ENCODE peak calls at places on chromosomes 4 and X, in four cellular contexts. One of them, this sample, is unnamed.

GRCh38 chr4:2258091-2259035 is 3.5 kb downstream of the MXD4 start:
- DNase-seq in fibroblast of pulmonary artery: no peak
- DNase-seq in heart right ventricle: peak
- DNase-seq in glutamatergic neuron: peak
- DNase-seq in this sample: peak

GRCh38 chr4:153209410-153209809 is 5.2 kb downstream of the TRIM2 start:
- DNase-seq in fibroblast of pulmonary artery: no peak
- DNase-seq in heart right ventricle: no peak
- DNase-seq in glutamatergic neuron: no peak
- DNase-seq in this sample: no peak

GRCh38 chr4:151853034-151853433 is 92.2 kb upstream of the GATB start:
- DNase-seq in fibroblast of pulmonary artery: no peak
- DNase-seq in heart right ventricle: no peak
- DNase-seq in glutamatergic neuron: no peak
- DNase-seq in this sample: no peak

GRCh38 chrX:74450803-74451449 is 29.6 kb downstream of the SLC16A2 start:
- DNase-seq in fibroblast of pulmonary artery: peak
- DNase-seq in heart right ventricle: no peak
- DNase-seq in glutamatergic neuron: no peak
- DNase-seq in this sample: no peak

GRCh38 chr4:51851937-51852290 is 9.0 kb downstream of the DCUN1D4 start:
- DNase-seq in fibroblast of pulmonary artery: no peak
- DNase-seq in heart right ventricle: no peak
- DNase-seq in glutamatergic neuron: no peak
- DNase-seq in this sample: no peak

GRCh38 chrX:29941292-29941691 is 274.1 kb upstream of the MAGEB2 start:
- DNase-seq in fibroblast of pulmonary artery: peak
- DNase-seq in heart right ventricle: no peak
- DNase-seq in glutamatergic neuron: no peak
- DNase-seq in this sample: no peak

GRCh38 chr4:72077346-72077745 is 45.5 kb downstream of the NPFFR2 start:
- DNase-seq in fibroblast of pulmonary artery: no peak
- DNase-seq in heart right ventricle: no peak
- DNase-seq in glutamatergic neuron: no peak
- DNase-seq in this sample: no peak

GRCh38 chr4:83255584-83255983 is 29.0 kb downstream of the COQ2 start:
- DNase-seq in fibroblast of pulmonary artery: peak
- DNase-seq in heart right ventricle: no peak
- DNase-seq in glutamatergic neuron: no peak
- DNase-seq in this sample: no peak

GRCh38 chrX:37825225-37825842 is 22.0 kb downstream of the DYNLT3 start:
- DNase-seq in fibroblast of pulmonary artery: peak
- DNase-seq in heart right ventricle: peak
- DNase-seq in glutamatergic neuron: peak
- DNase-seq in this sample: peak

GRCh38 chrX:73448379-73448778 is 1.5 kb downstream of the CDX4 start:
- DNase-seq in fibroblast of pulmonary artery: no peak
- DNase-seq in heart right ventricle: no peak
- DNase-seq in glutamatergic neuron: peak
- DNase-seq in this sample: no peak

GRCh38 chrX:45757272-45757671 is 556.6 kb upstream of the DIPK2B start:
- DNase-seq in fibroblast of pulmonary artery: no peak
- DNase-seq in heart right ventricle: no peak
- DNase-seq in glutamatergic neuron: no peak
- DNase-seq in this sample: no peak

GRCh38 chr4:109979932-109980717 is 67.4 kb downstream of the EGF start:
- DNase-seq in fibroblast of pulmonary artery: peak
- DNase-seq in heart right ventricle: no peak
- DNase-seq in glutamatergic neuron: no peak
- DNase-seq in this sample: no peak

GRCh38 chrX:47059142-47059874 is 18.9 kb upstream of the RGN start:
- DNase-seq in fibroblast of pulmonary artery: no peak
- DNase-seq in heart right ventricle: no peak
- DNase-seq in glutamatergic neuron: no peak
- DNase-seq in this sample: no peak

GRCh38 chr4:39976141-39976944 is 1.4 kb downstream of the PDS5A start:
- DNase-seq in fibroblast of pulmonary artery: peak
- DNase-seq in heart right ventricle: peak
- DNase-seq in glutamatergic neuron: peak
- DNase-seq in this sample: peak

GRCh38 chr4:19924761-19925160 is 326.9 kb upstream of the SLIT2 start:
- DNase-seq in fibroblast of pulmonary artery: peak
- DNase-seq in heart right ventricle: no peak
- DNase-seq in glutamatergic neuron: no peak
- DNase-seq in this sample: no peak

GRCh38 chrX:66680451-66680850 is 41.6 kb upstream of the EDA2R start:
- DNase-seq in fibroblast of pulmonary artery: peak
- DNase-seq in heart right ventricle: no peak
- DNase-seq in glutamatergic neuron: no peak
- DNase-seq in this sample: no peak

GRCh38 chr4:154618708-154619315 is 6.4 kb upstream of the FGG start:
- DNase-seq in fibroblast of pulmonary artery: peak
- DNase-seq in heart right ventricle: no peak
- DNase-seq in glutamatergic neuron: peak
- DNase-seq in this sample: peak

DNA sequence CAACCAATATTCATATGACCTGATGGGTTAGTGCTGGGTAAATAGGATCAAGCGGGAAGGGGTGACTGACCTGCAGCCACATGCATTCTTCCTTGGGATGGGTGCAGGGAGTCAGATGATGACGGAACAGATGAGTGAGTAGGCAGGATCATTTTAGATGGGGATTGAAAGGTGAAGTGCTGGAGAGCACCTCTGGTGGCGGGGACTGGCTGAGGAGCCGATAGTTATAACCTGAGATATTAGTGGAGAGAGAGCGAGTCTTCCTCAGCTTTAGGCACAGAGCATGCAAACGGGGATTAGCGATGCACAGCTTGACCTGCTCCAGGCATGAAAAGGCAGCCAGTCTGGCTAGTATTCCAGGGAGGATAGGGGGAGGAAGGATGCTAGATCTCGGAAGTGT is 99.1 kb downstream of the AFF1 start:
- DNase-seq in fibroblast of pulmonary artery: no peak
- DNase-seq in heart right ventricle: no peak
- DNase-seq in glutamatergic neuron: no peak
- DNase-seq in this sample: no peak
- TF ChIP-seq CTCF in fibroblast of pulmonary artery: no peak
- TF ChIP-seq CTCF in heart right ventricle: no peak
- TF ChIP-seq CTCF in glutamatergic neuron: no peak
- TF ChIP-seq CTCF in this sample: no peak

GRCh38 chr4:185656467-185656890 is 121.2 kb upstream of the PDLIM3 start:
- DNase-seq in fibroblast of pulmonary artery: peak
- DNase-seq in heart right ventricle: peak
- DNase-seq in glutamatergic neuron: no peak
- DNase-seq in this sample: no peak
- TF ChIP-seq CTCF in fibroblast of pulmonary artery: peak
- TF ChIP-seq CTCF in heart right ventricle: peak
- TF ChIP-seq CTCF in glutamatergic neuron: no peak
- TF ChIP-seq CTCF in this sample: no peak

DNA sequence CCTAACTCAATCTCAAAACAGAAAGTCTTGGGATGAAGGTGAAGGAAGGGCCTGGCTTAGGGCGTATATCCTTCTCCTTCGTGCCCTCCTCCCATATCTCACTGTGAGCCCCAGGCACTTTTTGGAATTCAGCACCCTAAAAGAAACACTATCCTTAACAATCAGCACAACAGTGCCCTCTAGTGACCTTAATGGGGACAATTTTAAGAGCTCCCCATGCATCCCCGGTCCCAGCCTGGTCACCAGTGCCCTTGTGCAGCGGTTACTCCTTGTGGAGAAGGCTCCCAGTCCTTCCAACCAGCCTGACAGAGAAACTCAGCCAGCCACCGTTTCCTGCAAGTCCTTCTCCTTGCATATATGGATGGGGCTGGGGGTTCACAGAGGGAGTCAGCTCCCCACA is 4.2 kb downstream of the PAK3 start:
- DNase-seq in fibroblast of pulmonary artery: peak
- DNase-seq in heart right ventricle: no peak
- DNase-seq in glutamatergic neuron: peak
- DNase-seq in this sample: peak
- TF ChIP-seq CTCF in fibroblast of pulmonary artery: peak
- TF ChIP-seq CTCF in heart right ventricle: peak
- TF ChIP-seq CTCF in glutamatergic neuron: peak
- TF ChIP-seq CTCF in this sample: no peak

GRCh38 chr4:74830928-74831327 is 36.6 kb upstream of the BTC start:
- DNase-seq in fibroblast of pulmonary artery: peak
- DNase-seq in heart right ventricle: no peak
- DNase-seq in glutamatergic neuron: no peak
- DNase-seq in this sample: no peak
- TF ChIP-seq CTCF in fibroblast of pulmonary artery: peak
- TF ChIP-seq CTCF in heart right ventricle: no peak
- TF ChIP-seq CTCF in glutamatergic neuron: no peak
- TF ChIP-seq CTCF in this sample: peak

This sample was measured in endothelial cell.